ENCODE peak calls at places on chromosomes 16 and 17, in five cellular contexts. W is H1, Q is A549, L is K562, H is HepG2. J is an unnamed sample.

GRCh38 chr17:73489333-73489732 is 154.9 kb downstream of the SDK2 start:
- DNase-seq in H (no peak), L (no peak), W (no peak), Q (no peak), J (no peak)

GRCh38 chr17:74883241-74883750 is 10.1 kb downstream of the FADS6 start:
- DNase-seq in H (no peak), L (no peak), Q (no peak), W (no peak), J (no peak)

GRCh38 chr17:67466251-67466650 is 89.2 kb downstream of the PITPNC1 start:
- DNase-seq in H (no peak), L (no peak), W (no peak), Q (no peak), J (no peak)

GRCh38 chr17:30113213-30113612 is 3.4 kb upstream of the NSRP1 start:
- DNase-seq in Q (no peak), H (peak), L (no peak), W (no peak), J (no peak)

GRCh38 chr17:58312021-58312630 is 16.5 kb downstream of the TSPOAP1 start:
- DNase-seq in L (no peak), Q (no peak), W (no peak), H (no peak), J (no peak)

GRCh38 chr16:11047057-11047456 is 102.7 kb downstream of the CLEC16A start:
- DNase-seq in H (no peak), Q (no peak), L (no peak), W (no peak), J (no peak)

GRCh38 chr17:5286846-5287245 is 4.8 kb downstream of the RABEP1 start:
- DNase-seq in H (no peak), Q (no peak), W (peak), L (no peak), J (no peak)

GRCh38 chr17:81466564-81467472 is 45.8 kb downstream of the ACTG1 start:
- DNase-seq in H (peak), W (no peak), L (no peak), Q (no peak), J (no peak)

GRCh38 chr16:55325458-55326109 is 1.6 kb downstream of the IRX6 start:
- DNase-seq in Q (no peak), L (no peak), H (no peak), W (no peak), J (no peak)

GRCh38 chr16:27427538-27427937 is 25.6 kb downstream of the IL21R start:
- DNase-seq in Q (no peak), L (no peak), W (no peak), H (no peak), J (no peak)

GRCh38 chr16:10984509-10984908 is 40.1 kb downstream of the CLEC16A start:
- DNase-seq in Q (no peak), W (no peak), L (no peak), H (no peak), J (no peak)

GRCh38 chr17:76492989-76493501 is 8.2 kb downstream of the RHBDF2 start:
- DNase-seq in H (no peak), L (no peak), Q (no peak), W (no peak), J (peak)

GRCh38 chr17:44636562-44636961 is 19.7 kb upstream of the MEIOC start:
- DNase-seq in H (peak), W (no peak), Q (peak), L (no peak), J (peak)

GRCh38 chr17:18961634-18962493 is 9.9 kb downstream of the SLC5A10 start:
- DNase-seq in Q (peak), W (no peak), H (no peak), L (no peak), J (no peak)

GRCh38 chr16:87468550-87468949 is 24.3 kb downstream of the ZCCHC14 start:
- DNase-seq in W (no peak), H (no peak), L (no peak), Q (no peak), J (no peak)

GRCh38 chr16:87469186-87469585 is 23.6 kb downstream of the ZCCHC14 start:
- DNase-seq in H (no peak), W (no peak), L (no peak), Q (no peak), J (no peak)

GRCh38 chr16:87464691-87465300 is 28.0 kb downstream of the ZCCHC14 start:
- DNase-seq in H (no peak), Q (no peak), W (no peak), L (peak), J (no peak)

GRCh38 chr16:87465306-87465705 is 27.5 kb downstream of the ZCCHC14 start:
- DNase-seq in H (peak), W (no peak), L (peak), Q (no peak), J (peak)

DNA sequence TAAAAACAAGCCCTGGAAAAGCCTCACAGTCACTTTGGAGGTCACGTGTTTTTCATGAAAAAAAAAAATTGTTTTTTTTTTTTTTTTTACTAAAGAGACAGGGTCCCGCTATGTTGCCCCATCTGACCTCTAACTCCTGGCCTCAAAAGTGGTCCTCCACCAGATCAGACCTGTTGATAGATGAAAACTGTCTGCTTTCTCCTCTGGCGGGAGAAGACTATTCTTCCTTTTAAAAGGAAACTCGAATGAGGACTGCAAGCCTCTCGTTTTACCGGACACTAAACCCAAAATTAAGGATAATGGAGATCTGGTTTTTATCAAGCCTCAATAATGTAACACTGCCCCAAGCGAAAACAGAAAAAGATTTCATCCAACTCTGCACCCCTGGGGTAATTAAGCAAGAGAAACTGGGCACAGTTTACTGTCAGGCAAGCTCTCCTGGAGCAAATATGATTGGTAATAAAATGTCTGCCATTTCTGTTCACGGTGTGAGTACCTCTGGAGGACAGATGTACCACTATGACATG is 25.8 kb downstream of the ZCCHC14 start:
- DNase-seq in Q (no peak), W (no peak), L (no peak), H (no peak), J (no peak)
- TF ChIP-seq JUN in Q (no peak), W (no peak), L (no peak), H (no peak), J (no peak)

DNA sequence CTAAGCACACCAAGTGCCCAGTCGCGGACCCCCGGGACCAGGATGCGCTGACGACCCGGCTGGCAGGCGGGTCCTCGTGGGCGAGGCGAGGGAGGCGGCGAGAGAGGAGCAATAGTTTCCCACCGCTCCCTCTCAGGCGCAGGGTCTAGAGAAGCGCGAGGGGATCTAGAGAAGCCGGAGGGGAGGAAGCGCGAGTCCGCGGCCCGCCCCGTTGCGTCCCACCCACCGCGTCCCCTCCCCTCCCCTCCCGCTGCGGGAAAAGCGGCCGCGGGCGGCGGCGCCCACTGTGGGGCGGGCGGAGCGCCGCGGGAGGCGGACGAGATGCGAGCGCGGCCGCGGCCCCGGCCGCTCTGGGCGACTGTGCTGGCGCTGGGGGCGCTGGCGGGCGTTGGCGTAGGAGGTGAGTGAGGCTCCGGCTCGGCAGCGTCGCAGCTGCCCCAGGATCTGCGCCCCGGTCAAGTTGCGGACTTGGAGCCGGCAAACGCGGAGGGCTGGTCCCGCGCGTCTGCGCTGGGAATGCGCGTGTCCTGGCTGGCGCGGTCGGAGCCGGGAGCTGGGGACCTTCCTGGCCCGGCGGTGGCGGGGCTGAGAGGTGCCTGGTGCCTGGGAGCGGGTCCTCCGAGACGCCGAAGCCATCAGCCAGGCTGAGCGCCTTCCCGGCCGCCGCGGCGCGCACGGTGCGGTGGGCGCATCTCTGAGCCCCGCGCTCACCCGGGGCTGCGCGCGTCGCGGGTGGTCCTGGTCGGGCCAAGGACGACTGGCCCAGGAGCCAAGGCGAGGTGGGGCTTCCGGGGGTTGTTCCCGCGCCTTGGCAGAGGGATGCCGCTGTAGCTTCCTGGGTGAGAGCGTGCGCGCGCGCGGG is at the start of gene ITGB3:
- DNase-seq in L (peak), H (peak), Q (peak), W (no peak), J (peak)
- TF ChIP-seq POLR2A in L (peak), H (no peak), Q (no peak), W (no peak), J (peak)

DNA sequence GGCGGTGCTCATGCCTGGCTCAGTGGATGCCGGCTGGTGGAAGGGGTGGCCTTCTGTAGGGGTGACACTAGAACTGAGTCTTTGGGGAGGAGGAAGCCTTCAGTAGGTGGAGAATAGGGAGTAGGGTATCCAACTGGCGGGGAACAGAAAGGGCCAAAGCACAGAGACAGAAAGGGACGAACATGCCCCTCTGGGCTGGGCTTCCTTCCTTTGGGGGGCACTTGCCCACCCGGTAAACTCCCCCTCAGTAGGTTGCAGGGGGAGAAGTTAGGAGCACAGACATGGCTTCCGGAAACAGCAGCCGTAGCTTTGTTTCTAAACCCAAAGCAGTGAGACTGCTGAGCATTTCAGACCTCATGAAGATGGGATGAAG is 795 bp downstream of the ENGASE start:
- DNase-seq in W (no peak), L (no peak), Q (no peak), H (no peak), J (peak)
- TF ChIP-seq JUN in W (no peak), L (no peak), Q (no peak), H (no peak), J (no peak)

GRCh38 chr16:63776437-63776836 is 1345.4 kb downstream of the CDH11 start:
- DNase-seq in Q (no peak), H (no peak), W (no peak), L (no peak), J (no peak)
- TF ChIP-seq POLR2A in Q (no peak), H (no peak), W (no peak), L (no peak), J (no peak)

DNA sequence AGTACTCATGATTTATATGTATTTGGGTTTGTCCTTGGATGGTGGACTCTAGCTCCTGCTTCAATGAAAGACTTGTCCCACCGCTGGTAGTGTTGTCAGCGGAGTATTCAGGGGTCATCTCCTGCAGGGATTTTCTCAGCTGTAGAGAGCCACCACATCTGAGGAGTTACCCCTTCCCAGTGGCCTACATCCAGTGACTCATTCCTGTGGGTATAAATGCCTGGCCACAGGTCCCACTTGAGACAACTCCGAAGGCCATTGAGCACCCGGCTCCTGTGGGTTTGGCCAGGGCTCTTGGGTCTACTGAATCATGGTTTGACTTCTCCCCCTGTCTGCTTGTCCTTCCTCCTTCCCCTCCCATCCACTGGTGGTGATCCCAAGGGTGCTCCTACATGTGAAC is 34.6 kb upstream of the WSB1 start:
- DNase-seq in H (no peak), Q (no peak), W (no peak), L (no peak), J (no peak)
- TF ChIP-seq JUN in H (no peak), Q (no peak), W (no peak), L (no peak), J (no peak)

GRCh38 chr17:79991924-79992656 is 43.6 kb downstream of the TBC1D16 start:
- DNase-seq in L (no peak), W (no peak), Q (peak), H (peak), J (no peak)

GRCh38 chr17:79994602-79995001 is 41.1 kb downstream of the TBC1D16 start:
- DNase-seq in Q (no peak), H (no peak), W (no peak), L (no peak), J (no peak)

GRCh38 chr17:79995691-79996090 is 40.0 kb downstream of the TBC1D16 start:
- DNase-seq in W (no peak), H (no peak), L (no peak), Q (no peak), J (no peak)

GRCh38 chr17:79992657-79993389 is 42.8 kb downstream of the TBC1D16 start:
- DNase-seq in Q (no peak), W (no peak), L (no peak), H (no peak), J (no peak)

DNA sequence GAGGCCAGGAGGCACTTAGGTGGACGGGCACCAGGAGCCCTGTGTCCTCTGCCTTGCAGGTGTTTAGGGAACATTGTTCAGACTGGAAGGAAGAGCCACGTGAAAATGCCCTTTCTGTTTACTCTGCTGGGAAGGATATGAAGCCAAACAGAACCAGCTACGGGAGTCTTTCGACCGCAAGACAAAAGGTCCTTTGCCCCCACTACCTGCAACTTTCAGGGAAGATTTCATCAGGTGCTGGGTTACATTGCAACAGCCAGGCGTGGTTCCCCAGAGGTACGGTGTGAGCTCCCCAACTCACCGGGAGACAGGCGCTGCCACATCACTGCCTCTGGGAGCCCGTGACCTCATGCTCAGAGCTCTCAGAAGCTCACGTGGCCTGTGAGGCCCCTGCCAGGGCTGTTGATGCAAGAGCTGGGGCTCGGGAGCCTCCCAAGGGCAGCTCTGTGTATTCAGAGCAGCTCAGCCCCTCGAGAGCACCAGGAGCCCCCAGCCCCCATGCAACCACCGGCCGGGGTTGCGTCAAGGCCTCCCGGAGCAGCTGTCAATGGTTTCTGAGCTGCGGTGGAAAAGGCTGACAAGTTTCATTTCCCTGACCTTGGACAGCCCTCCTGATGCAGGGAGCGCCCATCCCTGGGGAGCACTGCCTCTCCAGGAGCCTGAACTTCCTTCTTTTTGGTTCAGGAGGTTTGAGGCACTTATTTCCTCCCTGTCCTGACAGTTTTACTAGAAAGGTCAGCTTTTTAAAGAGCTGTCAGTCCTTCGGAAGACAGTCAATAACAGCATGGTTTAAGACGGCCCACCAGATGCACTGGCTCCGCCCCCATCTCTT is 42.1 kb downstream of the TBC1D16 start:
- DNase-seq in L (no peak), H (peak), Q (peak), W (peak), J (no peak)
- TF ChIP-seq POLR2A in L (no peak), H (peak), Q (no peak), W (no peak), J (no peak)

GRCh38 chr17:61469949-61470348 is 17.7 kb downstream of the TBX4 start:
- DNase-seq in W (no peak), H (no peak), Q (no peak), L (no peak), J (no peak)
- TF ChIP-seq JUN in W (no peak), H (no peak), Q (no peak), L (no peak), J (no peak)

GRCh38 chr17:50919321-50920040 is 53.3 kb upstream of the TOB1 start:
- DNase-seq in L (peak), W (no peak), H (peak), Q (peak), J (peak)
- TF ChIP-seq POLR2A in L (no peak), W (no peak), H (no peak), Q (peak), J (no peak)

GRCh38 chr17:77618731-77619130 is 339.8 kb upstream of the TNRC6C start:
- DNase-seq in H (no peak), L (no peak), Q (no peak), W (no peak), J (no peak)
- TF ChIP-seq JUN in H (no peak), L (no peak), Q (no peak), W (no peak), J (no peak)

GRCh38 chr16:57284206-57284951 is at the start of gene PLLP:
- DNase-seq in H (no peak), W (no peak), Q (peak), L (peak), J (peak)

GRCh38 chr16:57283956-57284205 is 591 bp downstream of the PLLP start:
- DNase-seq in Q (no peak), W (no peak), L (no peak), H (no peak), J (no peak)

GRCh38 chr16:57283214-57283955 is 1.1 kb downstream of the PLLP start:
- DNase-seq in W (no peak), H (no peak), Q (no peak), L (no peak), J (no peak)

GRCh38 chr16:57281791-57282190 is 2.7 kb downstream of the PLLP start:
- DNase-seq in W (no peak), H (no peak), L (no peak), Q (no peak), J (no peak)

GRCh38 chr16:57282510-57283213 is 1.8 kb downstream of the PLLP start:
- DNase-seq in H (no peak), L (no peak), Q (no peak), W (no peak), J (no peak)
- TF ChIP-seq POLR2A in H (no peak), L (no peak), Q (no peak), W (no peak), J (no peak)